ENCODE peak calls at places on chromosomes 5 and 9, in four cellular contexts. B is activated CD8-positive, alpha-beta memory T cell treated with anti-CD3 and anti-CD28 coated beads for 24 hours; T is left cardiac atrium; R is C1 segment of cervical spinal cord. V is an unnamed sample.

GRCh38 chr9:15697459-15697858 is 144.6 kb downstream of the CCDC171 start:
- DNase-seq in B (no peak), R (no peak), T (no peak), V (no peak)

GRCh38 chr5:98651715-98652114 is 121.7 kb upstream of the RGMB start:
- DNase-seq in R (no peak), B (no peak), T (no peak), V (no peak)

GRCh38 chr9:113911850-113912249 is 35.7 kb downstream of the ZNF618 start:
- DNase-seq in R (no peak), B (no peak), T (no peak), V (no peak)

GRCh38 chr5:93078082-93079038 is 502.7 kb downstream of the NR2F1-AS1 start:
- DNase-seq in R (peak), T (peak), B (no peak), V (no peak)

GRCh38 chr5:464446-464842 is 21.5 kb downstream of the EXOC3 start:
- DNase-seq in B (no peak), T (no peak), R (no peak), V (no peak)

GRCh38 chr5:130975299-130975698 is 189.8 kb downstream of the HINT1 start:
- DNase-seq in T (no peak), B (no peak), R (no peak), V (no peak)

GRCh38 chr9:91920846-91921350 is 29.1 kb downstream of the ROR2 start:
- DNase-seq in T (no peak), R (no peak), B (no peak), V (no peak)

GRCh38 chr9:120978987-120979386 is 52.4 kb upstream of the TRAF1 start:
- DNase-seq in T (no peak), B (no peak), R (no peak), V (no peak)

GRCh38 chr9:129850821-129851540 is 15.7 kb downstream of the USP20 start:
- DNase-seq in T (no peak), B (no peak), R (no peak), V (no peak)

GRCh38 chr5:126963822-126964375 is 66.5 kb downstream of the MARCHF3 start:
- DNase-seq in B (no peak), T (no peak), R (no peak), V (no peak)

GRCh38 chr5:137565450-137565849 is 66.3 kb upstream of the SPOCK1 start:
- DNase-seq in R (no peak), T (no peak), B (no peak), V (no peak)

GRCh38 chr5:180831139-180832080 is 28.8 kb upstream of the MGAT1 start:
- DNase-seq in R (peak), B (peak), T (peak), V (peak)

GRCh38 chr5:171537463-171537862 is 118.0 kb downstream of the FGF18 start:
- DNase-seq in B (no peak), T (no peak), R (no peak), V (no peak)

GRCh38 chr9:9299134-9299533 is 1313.7 kb downstream of the PTPRD start:
- DNase-seq in R (no peak), T (no peak), B (no peak), V (no peak)

GRCh38 chr9:15505927-15506326 is 4.8 kb downstream of the PSIP1 start:
- DNase-seq in B (no peak), T (no peak), R (no peak), V (no peak)